ENCODE peak calls at places on chromosomes 16 and 17, in eight cellular contexts. C is AG04450; H is effector memory CD4-positive, alpha-beta T cell; T is PC-3; V is Panc1; L is stomach; W is GM23248; E is fibroblast of lung. P is an unnamed sample. For H3K27me3, the result is how much of the 10 kb centered on the place peaks cover.

GRCh38 chr16:57394444-57394843 is 10.1 kb upstream of the CCL17 start:
- DNase-seq in W (peak), C (no peak), L (peak), E (peak), H (no peak), T (peak), V (no peak), P (no peak)

GRCh38 chr16:47311738-47312505 is 148.9 kb downstream of the ITFG1 start:
- DNase-seq in H (no peak), W (peak), T (peak), V (no peak), E (no peak), L (no peak), C (no peak), P (no peak)

GRCh38 chr16:12062343-12063003 is 85.9 kb downstream of the SNX29 start:
- DNase-seq in H (no peak), E (peak), L (peak), T (peak), V (peak), C (peak), W (peak), P (no peak)

GRCh38 chr17:78444392-78444791 is 65.9 kb downstream of the PGS1 start:
- DNase-seq in V (no peak), C (no peak), W (no peak), L (no peak), T (no peak), H (no peak), E (no peak), P (no peak)

GRCh38 chr17:1462164-1463112 is 6.4 kb upstream of the CRK start:
- DNase-seq in L (peak), V (no peak), W (no peak), H (no peak), C (no peak), E (no peak), T (no peak), P (no peak)

GRCh38 chr16:50155925-50156324 is 2.8 kb downstream of the TENT4B start:
- DNase-seq in L (no peak), T (no peak), W (no peak), E (no peak), C (no peak), H (no peak), V (no peak), P (no peak)

GRCh38 chr17:2171725-2172446 is 117.0 kb downstream of the HIC1 start:
- DNase-seq in V (no peak), L (peak), T (peak), H (no peak), W (peak), C (peak), E (peak), P (peak)

GRCh38 chr16:56625140-56625942 is at the start of gene MT1E:
- DNase-seq in W (peak), E (peak), C (no peak), L (peak), T (no peak), H (no peak), V (no peak), P (peak)

GRCh38 chr17:78763561-78763960 is 18.5 kb downstream of the CYTH1 start:
- DNase-seq in E (no peak), V (no peak), H (no peak), L (no peak), T (no peak), W (no peak), C (no peak), P (no peak)

GRCh38 chr17:40363480-40363838 is 1.1 kb downstream of the GJD3 start:
- DNase-seq in E (no peak), V (no peak), W (peak), L (no peak), C (no peak), T (no peak), H (no peak), P (peak)

GRCh38 chr16:68760671-68761275 is 23.7 kb downstream of the CDH1 start:
- DNase-seq in E (no peak), W (peak), V (no peak), C (no peak), T (peak), H (no peak), L (no peak), P (no peak)

GRCh38 chr16:56872863-56873391 is 7.9 kb downstream of the SLC12A3 start:
- DNase-seq in C (no peak), L (no peak), E (no peak), T (no peak), W (peak), V (no peak), H (no peak), P (no peak)

GRCh38 chr17:58666858-58667267 is 25.0 kb downstream of the TEX14 start:
- DNase-seq in L (peak), V (no peak), W (no peak), C (no peak), E (peak), H (no peak), T (peak), P (peak)

GRCh38 chr17:16001498-16001897 is 1.9 kb downstream of the TTC19 start:
- DNase-seq in C (no peak), E (no peak), W (peak), H (no peak), T (peak), L (no peak), V (no peak), P (no peak)

GRCh38 chr16:77450790-77451487 is 16.1 kb upstream of the ADAMTS18 start:
- DNase-seq in H (no peak), L (no peak), V (no peak), T (no peak), W (no peak), E (no peak), C (no peak), P (no peak)

GRCh38 chr16:10930755-10931093 is 11.5 kb downstream of the DEXI start:
- DNase-seq in W (no peak), C (no peak), E (no peak), H (no peak), T (no peak), V (no peak), L (no peak), P (no peak)

DNA sequence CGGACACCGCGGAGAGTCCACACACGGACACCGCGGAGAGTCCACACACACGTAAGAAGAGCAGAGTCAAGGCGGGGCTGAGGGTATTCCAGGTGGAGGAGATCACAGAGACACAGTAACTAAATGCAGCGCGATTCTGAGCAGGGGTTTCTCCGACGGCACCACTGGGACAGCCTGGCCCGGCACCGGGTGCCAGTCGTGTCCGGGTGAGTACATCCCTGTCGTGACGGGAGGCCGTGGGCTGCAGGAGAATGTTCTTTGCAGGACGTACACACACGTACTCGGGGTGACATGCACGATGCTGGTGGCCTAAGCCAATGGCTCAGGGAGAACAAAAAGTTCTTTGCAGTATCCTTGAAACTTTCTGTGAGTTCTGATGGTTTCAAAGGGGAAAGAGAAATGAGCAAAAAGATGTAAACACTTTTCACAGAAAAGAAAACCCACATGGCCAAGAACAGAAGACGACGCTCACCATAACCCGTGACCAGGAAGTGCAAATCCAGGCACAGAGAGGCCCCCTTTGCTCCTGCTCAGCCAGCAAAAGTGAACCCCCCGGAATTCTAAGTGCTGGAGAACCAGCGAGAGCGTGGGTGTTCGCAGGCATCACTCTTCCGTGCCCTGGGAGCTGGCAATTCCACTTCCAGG is 53.7 kb upstream of the METRNL start:
- DNase-seq in W (no peak), H (no peak), V (no peak), C (no peak), E (no peak), T (no peak), L (peak), P (no peak)
- H3K27me3 ChIP-seq in W (under half), H (under half), V (under half), C (under half), E (under half), T (under half), L (under half), P (under half)

GRCh38 chr17:48995332-48995870 is 1.8 kb upstream of the IGF2BP1 start:
- DNase-seq in C (no peak), H (no peak), E (peak), L (no peak), V (no peak), T (no peak), W (peak), P (no peak)

GRCh38 chr17:48995871-48996695 is 1.1 kb upstream of the IGF2BP1 start:
- DNase-seq in W (peak), C (no peak), L (no peak), H (no peak), V (no peak), T (no peak), E (no peak), P (no peak)

GRCh38 chr17:48993305-48993704 is 3.9 kb upstream of the IGF2BP1 start:
- DNase-seq in C (no peak), H (no peak), E (no peak), V (no peak), T (no peak), W (no peak), L (no peak), P (no peak)

GRCh38 chr17:48996696-48997102 is 486 bp upstream of the IGF2BP1 start:
- DNase-seq in H (no peak), C (no peak), V (no peak), T (no peak), L (no peak), W (no peak), E (no peak), P (no peak)

DNA sequence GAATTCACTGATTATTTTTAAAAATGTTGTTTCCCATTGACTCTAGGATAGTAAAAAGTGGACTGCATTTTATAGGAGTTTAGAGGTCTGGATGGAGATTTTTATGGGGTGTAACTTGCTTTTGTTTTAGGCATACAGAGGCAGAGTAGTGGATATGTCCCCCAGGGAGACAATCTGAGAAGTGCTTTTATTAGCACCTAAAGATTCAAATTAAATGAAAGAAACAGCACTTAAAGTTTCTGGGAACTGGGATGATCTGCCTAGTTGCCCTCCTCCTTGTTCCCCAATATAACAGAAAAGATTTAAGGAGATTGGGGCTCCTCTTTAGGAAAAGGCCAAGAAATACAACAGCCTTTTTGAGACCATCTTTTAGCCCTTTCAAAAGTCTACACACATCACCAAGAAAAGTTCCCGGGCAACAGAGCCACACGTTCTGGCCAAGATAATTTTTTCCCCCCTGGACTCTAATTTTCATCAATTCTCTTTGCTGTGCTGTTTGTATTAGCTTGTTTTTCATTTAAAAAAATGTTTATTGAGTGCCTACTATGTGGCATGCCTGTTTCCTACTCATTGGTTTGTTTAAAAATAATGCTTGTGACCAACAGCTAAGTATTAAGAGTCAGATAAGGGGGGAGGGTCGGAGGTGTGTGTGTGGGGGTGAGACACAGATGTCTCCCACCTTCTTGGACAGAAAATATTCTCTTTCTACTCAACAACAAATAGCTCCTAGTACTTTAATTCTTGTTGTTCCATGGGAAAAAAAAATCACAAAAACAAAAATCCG is 2.4 kb upstream of the IGF2BP1 start:
- DNase-seq in V (no peak), H (no peak), T (no peak), E (no peak), L (no peak), C (no peak), W (no peak), P (no peak)
- H3K27me3 ChIP-seq in V (under half), H (half or more), T (half or more), E (half or more), L (half or more), C (under half), W (half or more), P (under half)

DNA sequence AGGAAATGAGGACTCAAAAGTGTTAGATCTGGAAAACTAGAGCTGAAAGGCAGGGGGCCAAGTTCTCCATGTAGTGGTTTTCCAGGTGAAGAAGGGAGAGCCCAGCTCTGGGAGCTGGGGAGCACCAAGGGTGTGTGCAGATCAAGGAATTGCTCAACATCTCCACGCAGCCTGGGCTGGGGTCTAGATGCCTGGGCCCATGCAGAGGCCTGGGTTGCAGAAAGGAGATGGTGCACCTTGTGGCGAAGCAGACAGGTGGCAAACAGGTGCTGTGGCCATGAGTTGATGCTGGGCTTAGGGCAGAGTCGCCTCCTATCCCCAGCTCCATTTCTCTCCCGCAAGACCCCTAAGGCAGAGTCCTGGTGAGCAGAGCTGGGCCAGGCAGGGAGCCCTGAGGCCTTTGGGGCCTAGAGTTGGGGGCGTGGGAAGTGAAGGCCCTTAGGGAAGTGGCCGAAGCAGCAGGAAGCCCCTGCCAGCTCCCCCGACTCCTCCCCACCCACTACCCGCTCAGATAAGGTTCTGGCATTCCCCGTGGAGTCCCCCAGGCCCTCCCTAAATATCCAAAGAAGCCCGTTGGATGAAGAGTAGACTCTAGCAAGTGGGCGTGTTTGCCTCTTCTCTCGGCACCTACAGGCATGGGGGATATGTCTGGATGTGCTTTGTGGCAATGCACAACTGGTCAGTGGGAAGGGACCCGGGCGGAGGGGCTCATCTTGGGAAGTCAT is 777 bp downstream of the FOXN1 start:
- DNase-seq in L (no peak), V (no peak), C (no peak), W (no peak), H (no peak), T (no peak), E (no peak), P (no peak)
- H3K27me3 ChIP-seq in L (half or more), V (under half), C (half or more), W (under half), H (under half), T (under half), E (under half), P (under half)

DNA sequence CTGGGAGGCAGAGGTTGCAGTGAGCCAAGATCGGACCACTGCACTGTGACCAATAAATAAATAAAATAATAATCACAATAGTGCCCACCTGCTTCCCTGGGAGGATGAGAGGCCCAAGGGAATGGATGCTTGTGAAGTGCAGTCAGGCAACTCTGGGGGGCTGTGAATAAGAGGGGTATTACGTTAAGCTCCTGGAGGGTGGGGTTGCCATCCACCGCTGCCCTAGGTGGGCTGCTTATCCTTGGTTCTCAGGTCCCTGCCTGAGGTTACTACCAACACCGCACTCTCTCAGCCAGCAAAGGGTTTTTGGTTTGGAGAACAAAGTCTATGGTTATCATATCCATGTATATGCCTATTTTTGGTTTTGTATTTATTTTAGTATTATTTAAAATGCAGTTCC is 48.6 kb upstream of the CBFA2T3 start:
- DNase-seq in T (no peak), E (no peak), W (no peak), V (no peak), H (no peak), L (no peak), C (no peak), P (no peak)
- H3K27me3 ChIP-seq in T (under half), E (under half), W (under half), V (under half), H (under half), L (under half), C (under half), P (under half)

GRCh38 chr17:73506470-73507435 is 137.5 kb downstream of the SDK2 start:
- DNase-seq in T (peak), W (no peak), V (no peak), E (no peak), H (no peak), C (no peak), L (no peak), P (no peak)

GRCh38 chr17:73508931-73509605 is 135.2 kb downstream of the SDK2 start:
- DNase-seq in L (no peak), H (no peak), E (no peak), C (no peak), V (no peak), T (no peak), W (no peak), P (no peak)

GRCh38 chr17:73510981-73511442 is 133.2 kb downstream of the SDK2 start:
- DNase-seq in E (no peak), W (no peak), T (no peak), L (no peak), C (no peak), H (no peak), V (no peak), P (no peak)

GRCh38 chr17:73511716-73512115 is 132.5 kb downstream of the SDK2 start:
- DNase-seq in C (no peak), V (no peak), W (no peak), H (no peak), E (no peak), L (no peak), T (no peak), P (no peak)

DNA sequence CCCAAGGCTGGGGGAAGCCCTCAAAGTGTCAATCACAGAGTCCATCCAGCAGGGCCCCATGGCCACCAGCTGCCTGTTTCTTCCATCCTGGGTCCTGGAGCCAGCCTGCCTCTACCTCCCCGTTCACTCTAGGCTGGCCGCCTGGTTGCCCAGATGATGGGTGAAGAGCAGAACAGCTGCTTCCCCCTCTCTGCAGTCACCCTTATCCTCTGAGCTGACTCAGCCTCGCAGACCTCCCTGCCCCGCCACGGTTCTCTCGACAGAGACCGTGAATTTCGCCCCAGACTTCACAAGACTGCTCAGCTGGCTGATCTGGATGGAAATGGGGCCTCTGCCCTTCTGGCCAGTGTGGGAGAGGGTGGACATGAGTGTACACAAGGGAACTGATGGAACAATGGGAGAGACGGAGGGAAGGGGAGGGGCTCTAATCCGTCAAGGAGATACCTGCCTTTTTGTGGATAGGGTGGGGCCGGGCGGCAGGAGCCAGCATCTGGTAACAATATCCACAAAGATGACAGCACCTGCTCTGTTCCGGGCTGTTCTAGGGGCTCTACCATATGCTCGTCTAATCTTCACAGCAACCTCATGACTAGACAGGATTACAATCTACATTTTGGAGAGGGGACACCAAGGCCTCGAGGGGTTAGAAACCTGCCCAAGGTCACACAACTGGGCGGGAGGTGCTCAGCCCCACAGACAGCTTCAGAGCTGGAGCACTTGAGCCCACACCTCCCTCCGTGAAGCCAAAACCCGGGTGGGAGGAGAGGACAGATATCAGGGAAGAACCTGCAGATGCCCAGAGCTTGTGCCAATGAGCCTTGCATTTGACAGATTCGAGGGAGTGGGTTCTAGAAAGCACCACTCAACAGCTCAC is 136.0 kb downstream of the SDK2 start:
- DNase-seq in V (no peak), W (no peak), T (no peak), C (no peak), H (no peak), L (no peak), E (no peak), P (no peak)
- H3K27me3 ChIP-seq in V (under half), W (under half), T (half or more), C (under half), H (under half), L (under half), E (under half), P (under half)

GRCh38 chr17:34567665-34568064 is 11.7 kb upstream of the TMEM132E start:
- DNase-seq in L (no peak), W (no peak), C (no peak), E (no peak), T (no peak), H (no peak), V (no peak), P (no peak)

GRCh38 chr17:34570491-34570890 is 8.9 kb upstream of the TMEM132E start:
- DNase-seq in W (peak), T (no peak), C (no peak), E (no peak), H (no peak), L (no peak), V (no peak), P (no peak)

GRCh38 chr17:34569591-34569990 is 9.8 kb upstream of the TMEM132E start:
- DNase-seq in V (no peak), L (no peak), T (no peak), C (no peak), E (no peak), H (no peak), W (no peak), P (no peak)

GRCh38 chr17:34566873-34567272 is 12.5 kb upstream of the TMEM132E start:
- DNase-seq in C (no peak), L (no peak), E (no peak), V (no peak), H (no peak), W (no peak), T (no peak), P (no peak)

GRCh38 chr17:34568953-34569352 is 10.4 kb upstream of the TMEM132E start:
- DNase-seq in T (no peak), L (no peak), W (no peak), E (no peak), H (no peak), C (no peak), V (no peak), P (no peak)
- H3K27me3 ChIP-seq in T (under half), L (half or more), W (under half), E (under half), H (under half), C (under half), V (under half), P (under half)

DNA sequence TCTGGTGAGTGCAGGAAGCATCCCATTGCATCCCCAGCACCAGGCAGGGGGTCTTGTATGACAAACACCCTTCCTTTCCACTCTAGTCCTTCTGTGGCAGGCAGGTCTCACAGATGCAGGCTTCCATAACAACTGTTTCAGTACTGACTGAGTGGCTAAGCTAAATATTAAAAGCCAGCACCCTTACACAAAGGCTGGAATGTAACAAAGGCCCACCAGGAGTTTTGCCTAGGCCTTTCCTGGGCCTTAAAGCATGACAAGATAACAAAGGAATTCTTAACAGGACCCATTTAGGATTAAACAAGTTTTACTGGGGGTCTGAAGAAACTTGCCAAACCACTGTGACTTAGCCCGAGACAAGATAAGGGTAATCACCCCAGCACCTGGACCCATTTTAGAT is 228.9 kb upstream of the RPL38 start:
- DNase-seq in E (no peak), C (no peak), T (no peak), H (no peak), V (no peak), L (no peak), W (no peak), P (no peak)
- H3K27me3 ChIP-seq in E (under half), C (under half), T (half or more), H (under half), V (under half), L (half or more), W (under half), P (under half)